ENCODE peak calls at places on chromosomes 6 and 20, in five cellular contexts. O, A, Z, J and D are unnamed samples.

GRCh38 chr6:70112686-70113570 is 190.0 kb downstream of the COL9A1 start:
- DNase-seq in A (no peak), Z (no peak), J (no peak), O (no peak), D (peak)

GRCh38 chr6:121584591-121585369 is 149.3 kb downstream of the GJA1 start:
- DNase-seq in Z (no peak), A (no peak), O (no peak), J (no peak), D (no peak)

GRCh38 chr6:155120034-155120433 is 124.9 kb downstream of the TIAM2 start:
- DNase-seq in J (no peak), O (no peak), Z (no peak), A (no peak), D (no peak)

GRCh38 chr6:111818539-111819226 is 54.6 kb downstream of the FYN start:
- DNase-seq in A (no peak), O (no peak), J (no peak), Z (no peak), D (no peak)

GRCh38 chr6:34705241-34705640 is 8.7 kb upstream of the ILRUN start:
- DNase-seq in J (no peak), A (no peak), Z (no peak), O (no peak), D (no peak)

GRCh38 chr6:122408240-122408639 is 8.8 kb downstream of the HSF2 start:
- DNase-seq in J (no peak), Z (no peak), O (no peak), A (no peak), D (no peak)

GRCh38 chr20:22584922-22585785 is 782 bp upstream of the FOXA2 start:
- DNase-seq in Z (peak), J (no peak), O (no peak), A (peak), D (no peak)

GRCh38 chr20:58740356-58741308 is 48.0 kb downstream of the NPEPL1 start:
- DNase-seq in Z (no peak), A (no peak), J (peak), O (no peak), D (no peak)

GRCh38 chr6:41581381-41581991 is 35.3 kb downstream of the FOXP4 start:
- DNase-seq in J (peak), A (peak), Z (peak), O (no peak), D (peak)

GRCh38 chr6:44353336-44353735 is 10.9 kb downstream of the SPATS1 start:
- DNase-seq in J (no peak), O (no peak), A (no peak), Z (peak), D (no peak)

GRCh38 chr6:111764238-111765182 is 108.7 kb downstream of the FYN start:
- DNase-seq in Z (no peak), O (no peak), J (no peak), A (no peak), D (no peak)

GRCh38 chr6:133704371-133704770 is 184.5 kb upstream of the TCF21 start:
- DNase-seq in Z (no peak), O (no peak), A (no peak), J (no peak), D (no peak)

GRCh38 chr6:29845405-29846006 is 17.9 kb downstream of the HLA-G start:
- DNase-seq in Z (peak), O (no peak), J (peak), A (no peak), D (no peak)

GRCh38 chr6:53347250-53347920 is 1.4 kb downstream of the ELOVL5 start:
- DNase-seq in Z (peak), O (no peak), J (no peak), A (peak), D (no peak)

GRCh38 chr6:168232528-168232927 is 87.0 kb downstream of the DACT2 start:
- DNase-seq in A (no peak), J (no peak), Z (no peak), O (no peak), D (no peak)

GRCh38 chr6:12196326-12196936 is 93.7 kb upstream of the EDN1 start:
- DNase-seq in J (no peak), Z (peak), O (no peak), A (no peak), D (no peak)

GRCh38 chr6:45069091-45069490 is 259.0 kb upstream of the RUNX2 start:
- DNase-seq in J (no peak), O (no peak), Z (no peak), A (no peak), D (no peak)

GRCh38 chr6:125945378-125946141 is 11.0 kb upstream of the HINT3 start:
- DNase-seq in Z (no peak), J (no peak), A (no peak), O (no peak), D (no peak)

GRCh38 chr20:58630063-58630462 is 21.0 kb upstream of the STX16 start:
- DNase-seq in O (no peak), J (no peak), A (no peak), Z (peak), D (no peak)

GRCh38 chr6:43172127-43173007 is 1.3 kb downstream of the SRF start:
- DNase-seq in O (peak), Z (peak), J (no peak), A (peak), D (peak)

GRCh38 chr6:42316390-42316970 is 98.8 kb upstream of the MRPS10 start:
- DNase-seq in O (no peak), Z (peak), A (no peak), J (no peak), D (no peak)

GRCh38 chr6:27891300-27891913 is 20.8 kb downstream of the OR2B2 start:
- DNase-seq in A (no peak), Z (no peak), J (no peak), O (no peak), D (no peak)

GRCh38 chr6:56539503-56540105 is 103.1 kb downstream of the DST start:
- DNase-seq in O (no peak), A (no peak), Z (peak), J (no peak), D (no peak)

GRCh38 chr6:133971861-133972260 is 18.8 kb downstream of the TBPL1 start:
- DNase-seq in O (no peak), J (no peak), Z (no peak), A (no peak), D (no peak)

GRCh38 chr6:99036672-99037071 is 88.9 kb upstream of the FBXL4 start:
- DNase-seq in J (no peak), O (no peak), Z (no peak), A (no peak), D (no peak)
- H3K4me3 ChIP-seq in J (no peak), O (no peak), Z (no peak), A (no peak), D (no peak)

GRCh38 chr6:150925655-150925928 is 60.1 kb downstream of the MTHFD1L start:
- DNase-seq in A (no peak), J (no peak), Z (no peak), O (no peak), D (no peak)
- H3K27ac ChIP-seq in A (no peak), J (no peak), Z (no peak), O (peak), D (no peak)

DNA sequence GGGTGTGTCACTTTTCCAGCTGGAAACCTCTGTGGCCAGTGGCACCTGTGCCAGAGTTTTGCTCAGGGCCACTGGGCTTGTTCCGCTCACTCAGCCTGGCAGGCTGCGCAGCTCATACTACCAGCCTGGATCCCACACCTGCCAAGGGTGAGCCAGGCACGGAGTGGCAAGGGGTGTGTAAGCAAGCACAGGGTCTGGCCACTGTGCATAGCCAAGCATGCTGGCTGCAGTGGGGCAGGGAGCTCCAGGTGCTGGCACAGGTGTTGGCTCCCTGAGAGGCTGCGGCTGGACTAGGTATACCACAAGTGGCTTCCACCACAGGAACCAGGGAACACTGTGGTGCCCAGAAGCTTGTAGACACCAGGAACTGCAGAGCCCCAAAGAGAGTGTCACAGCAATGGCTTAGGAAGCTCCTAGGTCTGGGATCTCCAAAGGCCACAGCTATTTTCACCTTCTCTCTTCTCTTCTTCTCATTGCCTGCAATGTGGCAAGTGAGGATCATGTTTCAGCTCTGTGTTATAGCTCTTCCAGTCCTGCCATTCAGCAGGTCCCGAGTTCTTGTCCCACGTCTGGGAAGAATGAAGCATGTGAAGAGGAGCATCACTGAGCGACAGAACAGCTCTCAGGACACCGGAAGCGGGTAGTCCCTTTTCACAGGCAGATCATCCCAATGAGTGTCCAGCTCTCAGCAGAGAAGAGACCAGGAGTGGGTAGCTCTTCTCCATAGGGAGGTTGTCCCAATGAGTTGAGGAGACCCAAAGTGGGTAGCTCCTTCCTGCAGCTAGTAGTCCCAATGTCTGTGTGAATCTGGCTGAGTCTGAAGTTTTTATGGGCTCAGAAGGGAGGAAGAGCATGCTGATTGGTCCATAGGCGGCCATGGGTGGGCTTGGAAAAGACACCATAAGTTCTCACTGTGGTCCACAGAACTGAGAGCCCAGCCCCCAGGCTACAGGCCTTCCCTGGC is 41.3 kb downstream of the WASF1 start:
- DNase-seq in O (no peak), A (no peak), J (no peak), Z (no peak), D (no peak)
- TF ChIP-seq CTCF in O (no peak), A (no peak), J (no peak), Z (no peak), D (no peak)

DNA sequence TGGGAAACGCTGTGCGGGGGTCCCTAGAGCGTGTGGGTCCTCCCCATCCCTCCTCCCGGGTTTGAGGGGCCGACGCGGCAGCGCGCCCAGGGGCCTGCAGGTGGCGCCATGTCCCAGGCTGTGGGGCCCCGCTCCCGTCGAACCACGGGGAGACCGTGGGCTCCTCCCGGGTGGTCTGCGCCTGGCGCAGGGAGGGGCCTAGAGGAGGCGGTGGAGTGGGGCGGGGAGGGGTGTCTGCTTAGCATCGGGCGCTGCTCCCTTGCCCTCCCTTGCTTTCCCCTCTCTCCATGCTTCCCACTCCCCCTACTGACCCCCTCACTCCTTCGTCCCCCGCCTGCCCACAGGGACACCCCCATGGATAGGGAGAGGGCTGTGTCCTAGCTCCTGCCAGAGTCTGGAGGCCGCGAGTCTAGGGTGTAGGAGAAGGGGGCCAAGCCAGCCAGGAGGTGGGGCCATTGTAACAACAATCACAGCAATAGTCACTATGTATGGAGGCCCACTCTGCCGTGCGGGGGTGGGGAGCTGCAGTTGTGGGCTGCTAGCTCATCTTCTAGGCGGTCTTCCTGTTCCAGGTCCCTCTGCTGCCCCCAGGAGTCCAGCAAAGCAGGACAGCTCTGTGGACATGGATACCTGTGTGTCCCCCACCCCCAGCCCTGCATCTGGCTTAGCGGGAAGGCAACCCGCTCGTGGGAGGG is 51.7 kb downstream of the CHMP4B start:
- DNase-seq in A (peak), Z (peak), J (peak), O (peak), D (peak)
- H3K4me3 ChIP-seq in A (no peak), Z (peak), J (no peak), O (peak), D (peak)

GRCh38 chr6:13526339-13526717 is 38.9 kb upstream of the GFOD1 start:
- DNase-seq in J (no peak), O (no peak), Z (no peak), A (no peak), D (no peak)
- H3K27ac ChIP-seq in J (peak), O (peak), Z (no peak), A (no peak), D (peak)